ENCODE peak calls at places on chromosomes 2 and 18, in eight cellular contexts. V, X, J, R, D, K, I and W are unnamed samples.

GRCh38 chr2:221465776-221466175 is 106.3 kb downstream of the EPHA4 start:
- DNase-seq in D (no peak), J (no peak), X (no peak), R (peak), I (no peak), V (peak), K (no peak), W (no peak)

GRCh38 chr2:149536649-149537048 is 50.9 kb downstream of the MMADHC start:
- DNase-seq in D (no peak), K (no peak), X (no peak), I (no peak), J (no peak), V (no peak), R (no peak), W (no peak)

GRCh38 chr18:78699516-78699915 is 280.1 kb upstream of the SALL3 start:
- DNase-seq in K (no peak), D (no peak), J (no peak), V (no peak), R (no peak), X (no peak), I (no peak), W (no peak)

GRCh38 chr2:38438536-38439225 is 61.6 kb upstream of the ATL2 start:
- DNase-seq in V (no peak), J (no peak), I (no peak), R (no peak), D (peak), K (no peak), X (no peak), W (no peak)

GRCh38 chr2:206823178-206823577 is 57.8 kb downstream of the FASTKD2 start:
- DNase-seq in X (no peak), D (no peak), J (no peak), K (no peak), R (peak), V (no peak), I (no peak), W (no peak)

GRCh38 chr2:152284398-152284797 is 50.6 kb upstream of the FMNL2 start:
- DNase-seq in K (no peak), R (no peak), X (no peak), I (peak), J (no peak), D (no peak), V (no peak), W (no peak)

GRCh38 chr2:201680743-201681142 is 17.7 kb downstream of the MPP4 start:
- DNase-seq in V (peak), X (no peak), I (peak), J (no peak), D (no peak), R (peak), K (no peak), W (no peak)

GRCh38 chr2:46871976-46872381 is 43.6 kb downstream of the MCFD2 start:
- DNase-seq in R (no peak), I (no peak), K (no peak), X (no peak), D (no peak), J (no peak), V (no peak), W (no peak)

GRCh38 chr2:133377021-133377481 is 191.2 kb downstream of the NCKAP5 start:
- DNase-seq in R (peak), J (no peak), X (no peak), I (no peak), V (no peak), D (no peak), K (no peak), W (peak)

GRCh38 chr2:234482807-234483206 is 14.1 kb downstream of the ARL4C start:
- DNase-seq in D (no peak), K (no peak), J (no peak), R (no peak), I (no peak), V (no peak), X (no peak), W (no peak)

GRCh38 chr18:80171190-80171872 is 62.3 kb downstream of the ADNP2 start:
- DNase-seq in V (peak), I (no peak), J (peak), D (no peak), R (peak), K (no peak), X (no peak), W (peak)

GRCh38 chr2:7752291-7752690 is 835.1 kb downstream of the RNF144A start:
- DNase-seq in J (no peak), D (no peak), K (no peak), R (no peak), I (no peak), X (no peak), V (no peak), W (peak)

GRCh38 chr2:107932483-107932882 is 53.8 kb upstream of the SLC5A7 start:
- DNase-seq in R (peak), X (no peak), V (no peak), J (no peak), D (no peak), I (peak), K (no peak), W (peak)

GRCh38 chr2:212282596-212283330 is 255.8 kb downstream of the ERBB4 start:
- DNase-seq in J (no peak), R (no peak), V (no peak), I (peak), X (no peak), D (peak), K (no peak), W (no peak)

GRCh38 chr2:191376981-191377629 is 131.9 kb downstream of the MYO1B start:
- DNase-seq in D (no peak), X (no peak), J (peak), R (peak), I (peak), V (peak), K (no peak), W (peak)

GRCh38 chr2:74383254-74383653 is 3.1 kb upstream of the DCTN1 start:
- DNase-seq in R (peak), X (no peak), I (no peak), K (no peak), D (no peak), J (no peak), V (no peak), W (peak)